ENCODE peak calls at places on chromosomes 3 and 15, in five cellular contexts. F is IMR-90, L is AG04450, A is GM23338, X is mesendoderm. C is an unnamed sample.

GRCh38 chr3:143088835-143089234 is 30.7 kb upstream of the CHST2 start:
- DNase-seq in A (no peak), F (no peak), X (no peak), L (no peak), C (no peak)

GRCh38 chr3:139258276-139258675 is 85.5 kb upstream of the MRPS22 start:
- DNase-seq in F (no peak), L (no peak), A (no peak), X (no peak), C (no peak)

GRCh38 chr3:143121240-143122088 is 1.9 kb downstream of the CHST2 start:
- DNase-seq in X (peak; percentile 85), F (peak; percentile 55), A (peak; percentile 81), L (peak; percentile 20), C (peak; percentile 11)

GRCh38 chr15:98369081-98369716 is 279.1 kb upstream of the IGF1R start:
- DNase-seq in L (no peak), X (no peak), F (no peak), A (no peak), C (no peak)

GRCh38 chr3:186220886-186221285 is 112.0 kb upstream of the ETV5 start:
- DNase-seq in X (peak; percentile 43), F (no peak), L (no peak), A (peak; percentile 35), C (no peak)

GRCh38 chr15:40282144-40282869 is 557 bp downstream of the ANKRD63 start:
- DNase-seq in X (peak; percentile 61), L (no peak), A (peak; percentile 75), F (no peak), C (no peak)

GRCh38 chr3:14170569-14171159 is 7.7 kb downstream of the XPC start:
- DNase-seq in F (peak; percentile 90), L (peak; percentile 29), X (no peak), A (no peak), C (peak; percentile 70)

GRCh38 chr15:79769081-79769481 is 127.7 kb downstream of the MTHFS start:
- DNase-seq in A (peak; percentile 28), X (peak; percentile 8), L (no peak), F (no peak), C (no peak)

GRCh38 chr3:196127308-196128040 is 45.6 kb upstream of the TFRC start:
- DNase-seq in L (no peak), A (no peak), X (peak; percentile 70), F (no peak), C (no peak)

GRCh38 chr3:83426311-83426710 is 1532.5 kb upstream of the CADM2 start:
- DNase-seq in L (no peak), A (no peak), F (no peak), X (peak; percentile 44), C (no peak)

GRCh38 chr3:152232001-152232400 is 36.7 kb upstream of the MBNL1 start:
- DNase-seq in A (no peak), L (no peak), F (no peak), X (no peak), C (no peak)

GRCh38 chr3:46097691-46098241 is 70.5 kb upstream of the XCR1 start:
- DNase-seq in X (no peak), A (no peak), L (no peak), F (peak; percentile 31), C (no peak)

GRCh38 chr3:134928392-134928791 is 133.3 kb downstream of the EPHB1 start:
- DNase-seq in L (no peak), X (no peak), F (no peak), A (no peak), C (no peak)

GRCh38 chr3:52190294-52190841 is 7.6 kb upstream of the ALAS1 start:
- DNase-seq in X (no peak), F (peak; percentile 49), L (no peak), A (no peak), C (no peak)

GRCh38 chr3:98556164-98557130 is 24.7 kb downstream of the GPR15 start:
- DNase-seq in F (no peak), A (no peak), L (no peak), X (no peak), C (no peak)

GRCh38 chr15:80695911-80696651 is 971 bp downstream of the ABHD17C start:
- DNase-seq in L (no peak), F (no peak), A (peak; percentile 29), X (peak; percentile 23), C (no peak)

GRCh38 chr15:70605606-70606410 is 157.6 kb downstream of the UACA start:
- DNase-seq in L (peak; percentile 61), A (peak; percentile 29), F (peak; percentile 84), X (no peak), C (peak; percentile 27)

GRCh38 chr3:31534036-31534435 is 1.3 kb downstream of the STT3B start:
- DNase-seq in X (no peak), L (no peak), A (no peak), F (peak; percentile 17), C (no peak)

GRCh38 chr3:50529996-50530706 is 26.7 kb upstream of the CACNA2D2 start:
- DNase-seq in L (no peak), F (no peak), X (no peak), A (peak; percentile 53), C (no peak)

GRCh38 chr15:72778796-72779195 is 4.8 kb downstream of the ADPGK start:
- DNase-seq in F (peak; percentile 34), L (no peak), A (no peak), X (no peak), C (no peak)

GRCh38 chr3:170724599-170724998 is 138.7 kb upstream of the SLC7A14 start:
- DNase-seq in X (peak; percentile 23), A (no peak), L (no peak), F (peak; percentile 82), C (no peak)

GRCh38 chr15:81133782-81134461 is at the start of gene CFAP161:
- DNase-seq in F (peak; percentile 69), X (peak; percentile 94), A (peak; percentile 96), L (peak; percentile 33), C (no peak)

GRCh38 chr3:152222327-152222726 is 46.4 kb upstream of the MBNL1 start:
- DNase-seq in X (no peak), F (peak; percentile 72), L (peak; percentile 8), A (no peak), C (no peak)

GRCh38 chr3:31004025-31004678 is 109.7 kb upstream of the GADL1 start:
- DNase-seq in F (peak; percentile 88), L (peak; percentile 72), A (no peak), X (no peak), C (peak; percentile 86)

GRCh38 chr15:45759910-45760309 is 125.1 kb downstream of the SQOR start:
- DNase-seq in X (no peak), F (no peak), A (no peak), L (no peak), C (no peak)

GRCh38 chr3:17983106-17983505 is 240.7 kb upstream of the TBC1D5 start:
- DNase-seq in X (no peak), F (no peak), A (no peak), L (no peak), C (no peak)

GRCh38 chr3:148992027-148992634 is 791 bp downstream of the GYG1 start:
- DNase-seq in F (no peak), A (peak; percentile 71), L (no peak), X (peak; percentile 40), C (no peak)

GRCh38 chr15:60356832-60357231 is 41.0 kb downstream of the ANXA2 start:
- DNase-seq in A (no peak), L (no peak), X (no peak), F (no peak), C (no peak)

GRCh38 chr3:172519241-172519640 is 4.0 kb downstream of the TNFSF10 start:
- DNase-seq in X (no peak), L (no peak), F (peak; percentile 62), A (no peak), C (no peak)

GRCh38 chr15:63212050-63212973 is 22.9 kb downstream of the RAB8B start:
- DNase-seq in X (no peak), F (peak; percentile 87), L (no peak), A (no peak), C (peak; percentile 81)

GRCh38 chr3:71308836-71309235 is 274.7 kb downstream of the FOXP1 start:
- DNase-seq in A (no peak), L (no peak), F (no peak), X (no peak), C (no peak)

GRCh38 chr3:15794842-15795562 is 2.8 kb downstream of the ANKRD28 start:
- DNase-seq in L (no peak), F (no peak), X (no peak), A (no peak), C (no peak)

GRCh38 chr3:84977021-84977420 is 18.2 kb downstream of the CADM2 start:
- DNase-seq in F (no peak), X (no peak), A (no peak), L (no peak), C (no peak)

GRCh38 chr3:84978833-84979232 is 20.0 kb downstream of the CADM2 start:
- DNase-seq in F (no peak), X (no peak), A (no peak), L (no peak), C (no peak)

GRCh38 chr3:84980011-84980410 is 21.2 kb downstream of the CADM2 start:
- DNase-seq in F (no peak), A (no peak), X (no peak), L (no peak), C (no peak)

GRCh38 chr3:84983490-84983889 is 24.7 kb downstream of the CADM2 start:
- DNase-seq in X (no peak), L (no peak), A (no peak), F (no peak), C (no peak)

GRCh38 chr3:84980456-84980855 is 21.7 kb downstream of the CADM2 start:
- DNase-seq in L (no peak), X (no peak), A (no peak), F (no peak), C (no peak)
- H3K4me3 ChIP-seq in L (no peak overlapping the region), X (no peak overlapping the region), A (no peak overlapping the region), F (no peak overlapping the region), C (no peak overlapping the region)

GRCh38 chr3:56691165-56692000 is 8.3 kb upstream of the TASOR start:
- DNase-seq in X (no peak), A (no peak), F (peak; percentile 1), L (no peak), C (no peak)
- H3K4me3 ChIP-seq in X (no peak overlapping the region), A (no peak overlapping the region), F (no peak overlapping the region), L (no peak overlapping the region), C (no peak overlapping the region)

GRCh38 chr3:194720048-194720447 is 34.4 kb downstream of the FAM43A start:
- DNase-seq in F (no peak), A (no peak), X (no peak), L (no peak), C (no peak)
- H3K4me3 ChIP-seq in F (no peak overlapping the region), A (no peak overlapping the region), X (no peak overlapping the region), L (no peak overlapping the region), C (no peak overlapping the region)

DNA sequence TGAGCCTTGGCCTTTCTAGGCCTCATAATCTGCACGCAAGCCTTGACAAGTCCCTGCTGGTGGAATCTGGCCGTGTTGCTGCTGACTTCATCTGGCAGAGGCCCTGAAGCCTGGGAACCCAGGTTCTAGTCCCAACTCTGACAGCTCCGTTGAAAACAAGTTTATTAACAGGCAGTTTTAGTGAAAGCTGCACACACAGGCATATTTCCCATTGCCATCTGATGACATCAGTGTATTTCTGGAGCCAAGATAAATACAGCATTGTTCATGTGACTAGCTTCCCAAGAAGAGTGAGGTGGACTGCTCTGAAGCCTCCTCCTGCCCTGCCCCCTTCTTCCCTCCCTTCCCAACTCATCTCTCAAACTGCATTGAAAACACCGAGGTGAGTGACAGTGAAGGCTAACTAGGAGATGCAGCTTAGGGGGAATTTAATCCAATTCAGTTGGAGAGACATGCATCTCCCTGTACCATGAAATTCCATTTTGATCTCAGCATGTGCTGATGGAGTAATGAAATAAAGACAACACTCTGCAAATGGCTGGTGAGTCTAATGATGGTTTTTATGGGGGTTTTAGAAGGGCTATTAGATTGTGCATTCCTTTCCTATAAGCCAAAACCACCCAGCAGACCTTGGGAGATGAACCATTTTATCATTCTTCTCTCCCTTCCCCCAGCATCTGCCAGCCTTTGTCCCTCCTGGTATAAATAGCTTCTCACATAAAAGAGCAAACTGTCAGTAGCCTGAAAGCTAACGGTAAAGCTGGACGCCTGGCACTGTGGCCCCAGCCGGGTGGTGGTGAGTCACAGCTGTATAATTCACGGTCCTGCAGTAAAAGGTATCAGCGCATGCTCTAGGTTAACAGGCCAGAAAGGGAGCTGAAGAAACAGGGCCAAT is 38.0 kb downstream of the PRICKLE2 start:
- DNase-seq in X (no peak), F (peak; percentile 99), A (no peak), L (peak; percentile 95), C (peak; percentile 98)
- H3K4me3 ChIP-seq in X (no peak overlapping the region), F (no peak overlapping the region), A (no peak overlapping the region), L (peak overlapping the region; percentile 20), C (no peak overlapping the region)